ENCODE peak calls at places on chromosomes 11 and 22, in ten cellular contexts. R is Peyer's patch; Z is CD8-positive, alpha-beta memory T cell; C is transverse colon; O is uterus; M is aorta; P is neuronal stem cell; T is right atrium auricular region; J is IMR-90; F is cardiac muscle cell. H is an unnamed sample. For H3K4me1 and H3K9me3, the result is how much of the 10 kb centered on the place peaks cover.

GRCh38 chr11:123188508-123189165 is 6.4 kb downstream of the CLMP start:
- DNase-seq in R (no peak), Z (no peak), C (no peak), O (no peak), M (no peak), P (no peak), T (no peak), J (peak), F (no peak), H (no peak)

GRCh38 chr22:39417641-39418040 is 18.1 kb downstream of the TAB1 start:
- DNase-seq in R (peak), Z (no peak), C (no peak), O (no peak), M (peak), P (no peak), T (no peak), J (no peak), F (no peak), H (no peak)

GRCh38 chr11:57409321-57410100 is 17.4 kb downstream of the SLC43A3 start:
- DNase-seq in R (no peak), Z (no peak), C (no peak), O (no peak), M (no peak), P (no peak), T (no peak), J (no peak), F (no peak), H (no peak)

GRCh38 chr11:45247433-45247832 is 38.7 kb downstream of the SYT13 start:
- DNase-seq in R (no peak), Z (no peak), C (no peak), O (no peak), M (no peak), P (no peak), T (no peak), J (no peak), F (no peak), H (no peak)

GRCh38 chr22:47112566-47112965 is 350.1 kb downstream of the TBC1D22A start:
- DNase-seq in R (peak), Z (no peak), C (no peak), O (no peak), M (no peak), P (no peak), T (no peak), J (no peak), F (no peak), H (no peak)

GRCh38 chr11:24216488-24216887 is 280.4 kb upstream of the LUZP2 start:
- DNase-seq in R (no peak), Z (no peak), C (no peak), O (no peak), M (no peak), P (no peak), T (no peak), J (no peak), F (no peak), H (no peak)

GRCh38 chr11:3942160-3942955 is 86.9 kb downstream of the STIM1 start:
- DNase-seq in R (no peak), Z (no peak), C (no peak), O (no peak), M (no peak), P (no peak), T (no peak), J (no peak), F (no peak), H (no peak)

GRCh38 chr22:47098121-47098520 is 335.7 kb downstream of the TBC1D22A start:
- DNase-seq in R (no peak), Z (no peak), C (no peak), O (no peak), M (no peak), P (no peak), T (no peak), J (no peak), F (no peak), H (no peak)

GRCh38 chr11:70619591-70619990 is 221.3 kb downstream of the CTTN start:
- DNase-seq in R (no peak), Z (no peak), C (no peak), O (no peak), M (no peak), P (no peak), T (no peak), J (no peak), F (no peak), H (no peak)

GRCh38 chr22:48957311-48957986 is 870.2 kb downstream of the BRD1 start:
- DNase-seq in R (peak), Z (no peak), C (peak), O (peak), M (peak), P (no peak), T (peak), J (no peak), F (no peak), H (peak)

GRCh38 chr11:118473537-118473936 is 37.2 kb downstream of the KMT2A start:
- DNase-seq in R (no peak), Z (no peak), C (no peak), O (no peak), M (no peak), P (no peak), T (no peak), J (no peak), F (no peak), H (no peak)

DNA sequence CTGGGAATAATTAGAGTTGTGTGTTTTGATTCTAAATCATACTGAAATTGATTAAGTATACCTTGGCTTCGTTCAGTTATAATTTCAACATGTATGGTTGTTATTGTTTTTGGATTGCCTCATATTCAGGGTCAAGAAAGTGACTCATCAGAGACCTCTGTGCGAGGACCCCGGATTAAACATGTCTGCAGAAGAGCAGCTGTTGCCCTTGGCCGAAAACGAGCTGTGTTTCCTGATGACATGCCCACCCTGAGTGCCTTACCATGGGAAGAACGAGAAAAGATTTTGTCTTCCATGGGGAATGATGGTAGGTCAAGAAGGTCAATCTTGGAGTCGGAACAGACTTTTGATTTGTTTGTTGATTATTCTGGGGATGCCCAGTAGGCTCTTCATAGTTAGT is 40.4 kb downstream of the KMT2A start:
- DNase-seq in R (no peak), Z (no peak), C (no peak), O (no peak), M (no peak), P (no peak), T (no peak), J (no peak), F (no peak), H (no peak)
- H3K4me1 ChIP-seq in R (under half), Z (under half), C (under half), O (under half), M (under half), P (under half), T (under half), J (under half), F (under half), H (under half)

GRCh38 chr11:96748639-96749370 is 359.0 kb downstream of the JRKL start:
- DNase-seq in R (no peak), Z (no peak), C (no peak), O (no peak), M (no peak), P (no peak), T (no peak), J (peak), F (no peak), H (no peak)
- H3K9me3 ChIP-seq in R (under half), Z (under half), C (under half), O (under half), M (under half), P (under half), T (under half), J (under half), F (under half), H (under half)

DNA sequence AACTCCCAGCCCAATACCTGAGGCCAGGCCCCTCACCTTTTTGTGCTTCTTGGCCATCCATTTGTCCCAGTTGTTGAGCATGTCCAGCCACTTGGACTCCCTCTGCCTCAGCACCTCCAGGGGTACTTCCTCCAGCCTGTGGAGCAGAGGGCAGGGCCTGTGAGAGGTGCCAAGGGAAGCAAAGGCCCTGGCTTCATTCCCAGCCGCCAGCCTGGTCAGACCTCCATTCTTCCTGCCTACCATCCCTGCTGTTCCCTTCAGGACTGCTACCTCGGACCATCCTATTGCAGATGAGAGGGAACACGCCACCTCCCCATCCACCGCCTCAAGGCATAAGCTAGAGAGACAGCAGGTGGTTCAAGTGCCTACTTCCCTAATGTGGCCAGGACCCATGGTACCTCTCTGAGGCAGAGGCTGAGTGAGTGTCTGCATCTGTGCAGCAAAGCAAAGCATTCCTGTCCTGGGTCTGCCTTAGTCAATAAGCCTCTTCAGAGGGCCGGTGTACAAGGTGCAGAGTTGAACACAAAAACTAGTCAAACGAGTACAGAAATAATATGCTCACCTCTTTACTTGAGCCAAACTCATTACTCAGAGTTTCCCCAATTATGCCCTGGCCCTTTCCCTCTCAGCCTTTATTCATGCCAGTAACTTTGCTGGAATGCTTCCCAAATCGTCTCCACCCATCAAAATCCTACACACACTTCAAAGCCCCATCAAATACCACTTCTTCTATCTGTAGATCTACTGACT is 15.4 kb upstream of the CASTOR1 start:
- DNase-seq in R (no peak), Z (no peak), C (peak), O (no peak), M (peak), P (no peak), T (no peak), J (no peak), F (no peak), H (no peak)
- H3K4me3 ChIP-seq in R (no peak), Z (peak), C (no peak), O (no peak), M (no peak), P (no peak), T (no peak), J (no peak), F (no peak), H (no peak)

GRCh38 chr11:8806974-8807373 is 104.0 kb upstream of the AKIP1 start:
- DNase-seq in R (no peak), Z (no peak), C (no peak), O (no peak), M (no peak), P (no peak), T (no peak), J (no peak), F (no peak), H (no peak)
- H3K4me1 ChIP-seq in R (under half), Z (under half), C (half or more), O (under half), M (under half), P (under half), T (half or more), J (under half), F (under half), H (under half)